ENCODE peak calls at places on chromosome 2, in nine cellular contexts. F, Q, E, S, W, B, K, Z and J are unnamed samples.

GRCh38 chr2:99659874-99660273 is 170.1 kb upstream of the REV1 start:
- DNase-seq in Q (no peak), E (no peak), Z (no peak), S (no peak), W (no peak), F (no peak), B (no peak), K (no peak), J (no peak)

GRCh38 chr2:85119900-85120299 is 13.3 kb upstream of the TCF7L1 start:
- DNase-seq in Q (no peak), K (no peak), Z (no peak), S (no peak), W (no peak), E (no peak), B (no peak), F (no peak), J (no peak)

GRCh38 chr2:165533331-165533730 is 63.8 kb downstream of the CSRNP3 start:
- DNase-seq in E (no peak), W (no peak), K (no peak), S (no peak), F (no peak), B (no peak), Z (no peak), Q (no peak), J (no peak)

GRCh38 chr2:62814132-62814531 is 108.6 kb downstream of the EHBP1 start:
- DNase-seq in B (no peak), Z (no peak), Q (peak), S (no peak), W (no peak), E (no peak), K (no peak), F (no peak), J (no peak)

GRCh38 chr2:210681481-210681880 is 125.1 kb downstream of the CPS1 start:
- DNase-seq in B (no peak), K (no peak), E (no peak), S (no peak), Z (peak), F (no peak), Q (no peak), W (no peak), J (no peak)

GRCh38 chr2:41720298-41720697 is 327.5 kb upstream of the PKDCC start:
- DNase-seq in K (no peak), B (no peak), W (no peak), F (no peak), E (no peak), Z (no peak), Q (no peak), S (no peak), J (no peak)

GRCh38 chr2:69798466-69798908 is 31.0 kb upstream of the GMCL1 start:
- DNase-seq in B (no peak), W (no peak), E (no peak), Z (no peak), F (peak), Q (peak), S (no peak), K (no peak), J (peak)

GRCh38 chr2:184734338-184734737 is 136.0 kb downstream of the ZNF804A start:
- DNase-seq in K (no peak), E (no peak), Z (no peak), F (no peak), B (no peak), Q (no peak), S (no peak), W (no peak), J (no peak)

GRCh38 chr2:212709287-212709686 is 170.7 kb upstream of the ERBB4 start:
- DNase-seq in E (no peak), F (no peak), S (no peak), K (no peak), W (no peak), B (no peak), Q (no peak), Z (no peak), J (no peak)

GRCh38 chr2:206296128-206296527 is 21.7 kb downstream of the ZDBF2 start:
- DNase-seq in F (no peak), S (no peak), K (no peak), W (no peak), Z (no peak), Q (peak), B (no peak), E (no peak), J (no peak)

GRCh38 chr2:41878056-41878455 is 169.8 kb upstream of the PKDCC start:
- DNase-seq in Z (no peak), K (no peak), S (no peak), W (no peak), E (no peak), Q (no peak), F (no peak), B (no peak), J (no peak)

GRCh38 chr2:233051241-233052149 is 8.6 kb upstream of the INPP5D start:
- DNase-seq in B (no peak), E (no peak), W (no peak), F (no peak), Q (peak), Z (no peak), S (no peak), K (no peak), J (no peak)

GRCh38 chr2:149686136-149686535 is 98.6 kb upstream of the MMADHC start:
- DNase-seq in F (no peak), S (no peak), Z (no peak), B (no peak), K (no peak), Q (no peak), W (no peak), E (no peak), J (no peak)

GRCh38 chr2:166032361-166032760 is 78.8 kb upstream of the TTC21B start:
- DNase-seq in B (no peak), Z (no peak), W (no peak), S (no peak), Q (no peak), E (no peak), K (no peak), F (no peak), J (no peak)

GRCh38 chr2:6905668-6906067 is 11.5 kb upstream of the RNF144A start:
- DNase-seq in E (no peak), S (no peak), K (no peak), F (no peak), Z (no peak), B (no peak), W (no peak), Q (no peak), J (no peak)

GRCh38 chr2:7986431-7986830 is 695.4 kb upstream of the ID2 start:
- DNase-seq in Q (no peak), F (no peak), W (no peak), Z (no peak), B (no peak), K (no peak), S (no peak), E (no peak), J (no peak)

GRCh38 chr2:130372055-130372832 is 16.4 kb downstream of the PTPN18 start:
- DNase-seq in E (peak), K (peak), Z (peak), B (peak), S (peak), W (peak), Q (peak), F (peak), J (peak)

GRCh38 chr2:105239924-105240323 is 1.6 kb upstream of the GPR45 start:
- DNase-seq in Z (no peak), S (no peak), E (no peak), Q (peak), F (no peak), B (no peak), W (no peak), K (no peak), J (no peak)

GRCh38 chr2:82789886-82790276 is 1669.2 kb downstream of the SUCLG1 start:
- DNase-seq in F (no peak), B (no peak), E (no peak), S (no peak), Q (peak), Z (no peak), K (no peak), W (no peak), J (no peak)

GRCh38 chr2:82084679-82085392 is 1780.3 kb upstream of the LRRTM1 start:
- DNase-seq in B (no peak), Q (no peak), S (no peak), K (no peak), E (no peak), Z (no peak), W (no peak), F (no peak), J (no peak)